ENCODE peak calls at places on chromosomes 11 and 22, in eight cellular contexts. One of them, this sample, is unnamed.

GRCh38 chr11:76283190-76283589 is 76.9 kb upstream of the WNT11 start:
- DNase-seq in CD8-positive, alpha-beta T cell: no peak
- DNase-seq in colonic mucosa: no peak
- DNase-seq in PC-9: no peak
- DNase-seq in tibial nerve: no peak
- DNase-seq in left ventricle myocardium inferior: no peak
- DNase-seq in neural progenitor cell: no peak
- DNase-seq in small intestine: no peak
- DNase-seq in this sample: peak; percentile 54

GRCh38 chr11:122046846-122047245 is 69.2 kb downstream of the BLID start:
- DNase-seq in tibial nerve: no peak
- DNase-seq in CD8-positive, alpha-beta T cell: no peak
- DNase-seq in small intestine: no peak
- DNase-seq in PC-9: no peak
- DNase-seq in colonic mucosa: no peak
- DNase-seq in neural progenitor cell: no peak
- DNase-seq in left ventricle myocardium inferior: no peak
- DNase-seq in this sample: no peak

GRCh38 chr11:45313211-45313865 is 27.2 kb upstream of the SYT13 start:
- DNase-seq in tibial nerve: no peak
- DNase-seq in neural progenitor cell: no peak
- DNase-seq in small intestine: no peak
- DNase-seq in PC-9: no peak
- DNase-seq in colonic mucosa: no peak
- DNase-seq in CD8-positive, alpha-beta T cell: no peak
- DNase-seq in left ventricle myocardium inferior: no peak
- DNase-seq in this sample: no peak

GRCh38 chr11:7046474-7046873 is 26.2 kb downstream of the NLRP14 start:
- DNase-seq in small intestine: no peak
- DNase-seq in colonic mucosa: no peak
- DNase-seq in neural progenitor cell: no peak
- DNase-seq in left ventricle myocardium inferior: no peak
- DNase-seq in PC-9: no peak
- DNase-seq in tibial nerve: no peak
- DNase-seq in CD8-positive, alpha-beta T cell: no peak
- DNase-seq in this sample: no peak

GRCh38 chr11:125433454-125434121 is 62.5 kb downstream of the FEZ1 start:
- DNase-seq in PC-9: no peak
- DNase-seq in CD8-positive, alpha-beta T cell: no peak
- DNase-seq in small intestine: peak; percentile 40
- DNase-seq in left ventricle myocardium inferior: peak; percentile 36
- DNase-seq in colonic mucosa: no peak
- DNase-seq in tibial nerve: peak; percentile 35
- DNase-seq in neural progenitor cell: peak; percentile 77
- DNase-seq in this sample: peak; percentile 56

GRCh38 chr11:76765863-76766350 is 17.2 kb upstream of the TSKU start:
- DNase-seq in CD8-positive, alpha-beta T cell: no peak
- DNase-seq in colonic mucosa: no peak
- DNase-seq in neural progenitor cell: no peak
- DNase-seq in small intestine: peak; percentile 47
- DNase-seq in PC-9: no peak
- DNase-seq in tibial nerve: no peak
- DNase-seq in left ventricle myocardium inferior: no peak
- DNase-seq in this sample: no peak

GRCh38 chr11:19988598-19988997 is 171.7 kb downstream of the DBX1 start:
- DNase-seq in small intestine: no peak
- DNase-seq in tibial nerve: no peak
- DNase-seq in colonic mucosa: no peak
- DNase-seq in neural progenitor cell: peak; percentile 64
- DNase-seq in PC-9: peak; percentile 84
- DNase-seq in CD8-positive, alpha-beta T cell: no peak
- DNase-seq in left ventricle myocardium inferior: peak; percentile 25
- DNase-seq in this sample: no peak

GRCh38 chr11:8746575-8746974 is 64.0 kb downstream of the RPL27A start:
- DNase-seq in CD8-positive, alpha-beta T cell: no peak
- DNase-seq in colonic mucosa: no peak
- DNase-seq in neural progenitor cell: no peak
- DNase-seq in left ventricle myocardium inferior: no peak
- DNase-seq in small intestine: no peak
- DNase-seq in tibial nerve: no peak
- DNase-seq in PC-9: no peak
- DNase-seq in this sample: no peak

GRCh38 chr11:74818283-74818946 is 69.8 kb downstream of the RNF169 start:
- DNase-seq in PC-9: no peak
- DNase-seq in CD8-positive, alpha-beta T cell: no peak
- DNase-seq in colonic mucosa: no peak
- DNase-seq in tibial nerve: no peak
- DNase-seq in small intestine: no peak
- DNase-seq in left ventricle myocardium inferior: no peak
- DNase-seq in neural progenitor cell: no peak
- DNase-seq in this sample: no peak

GRCh38 chr11:69708731-69709401 is 5.0 kb upstream of the FGF19 start:
- DNase-seq in CD8-positive, alpha-beta T cell: no peak
- DNase-seq in neural progenitor cell: peak; percentile 62
- DNase-seq in PC-9: no peak
- DNase-seq in colonic mucosa: no peak
- DNase-seq in tibial nerve: no peak
- DNase-seq in left ventricle myocardium inferior: no peak
- DNase-seq in small intestine: no peak
- DNase-seq in this sample: no peak

GRCh38 chr11:69705246-69705856 is 1.5 kb upstream of the FGF19 start:
- DNase-seq in colonic mucosa: no peak
- DNase-seq in CD8-positive, alpha-beta T cell: no peak
- DNase-seq in tibial nerve: no peak
- DNase-seq in left ventricle myocardium inferior: no peak
- DNase-seq in neural progenitor cell: peak; percentile 86
- DNase-seq in PC-9: no peak
- DNase-seq in small intestine: no peak
- DNase-seq in this sample: no peak

GRCh38 chr11:69704508-69705245 is 855 bp upstream of the FGF19 start:
- DNase-seq in small intestine: no peak
- DNase-seq in neural progenitor cell: peak; percentile 95
- DNase-seq in PC-9: no peak
- DNase-seq in left ventricle myocardium inferior: no peak
- DNase-seq in tibial nerve: no peak
- DNase-seq in CD8-positive, alpha-beta T cell: no peak
- DNase-seq in colonic mucosa: no peak
- DNase-seq in this sample: no peak

GRCh38 chr11:69705901-69706787 is 2.3 kb upstream of the FGF19 start:
- DNase-seq in left ventricle myocardium inferior: no peak
- DNase-seq in neural progenitor cell: no peak
- DNase-seq in PC-9: no peak
- DNase-seq in small intestine: peak; percentile 49
- DNase-seq in tibial nerve: no peak
- DNase-seq in colonic mucosa: peak; percentile 66
- DNase-seq in CD8-positive, alpha-beta T cell: no peak
- DNase-seq in this sample: no peak

GRCh38 chr11:69707156-69707555 is 3.3 kb upstream of the FGF19 start:
- DNase-seq in PC-9: no peak
- DNase-seq in small intestine: peak; percentile 27
- DNase-seq in neural progenitor cell: no peak
- DNase-seq in tibial nerve: no peak
- DNase-seq in colonic mucosa: peak; percentile 55
- DNase-seq in left ventricle myocardium inferior: no peak
- DNase-seq in CD8-positive, alpha-beta T cell: no peak
- DNase-seq in this sample: no peak
- H3K4me3 ChIP-seq in PC-9: no peak overlapping the region
- H3K4me3 ChIP-seq in small intestine: no peak overlapping the region
- H3K4me3 ChIP-seq in neural progenitor cell: no peak overlapping the region
- H3K4me3 ChIP-seq in tibial nerve: no peak overlapping the region
- H3K4me3 ChIP-seq in colonic mucosa: no peak overlapping the region
- H3K4me3 ChIP-seq in left ventricle myocardium inferior: no peak overlapping the region
- H3K4me3 ChIP-seq in CD8-positive, alpha-beta T cell: no peak overlapping the region
- H3K4me3 ChIP-seq in this sample: no peak overlapping the region

DNA sequence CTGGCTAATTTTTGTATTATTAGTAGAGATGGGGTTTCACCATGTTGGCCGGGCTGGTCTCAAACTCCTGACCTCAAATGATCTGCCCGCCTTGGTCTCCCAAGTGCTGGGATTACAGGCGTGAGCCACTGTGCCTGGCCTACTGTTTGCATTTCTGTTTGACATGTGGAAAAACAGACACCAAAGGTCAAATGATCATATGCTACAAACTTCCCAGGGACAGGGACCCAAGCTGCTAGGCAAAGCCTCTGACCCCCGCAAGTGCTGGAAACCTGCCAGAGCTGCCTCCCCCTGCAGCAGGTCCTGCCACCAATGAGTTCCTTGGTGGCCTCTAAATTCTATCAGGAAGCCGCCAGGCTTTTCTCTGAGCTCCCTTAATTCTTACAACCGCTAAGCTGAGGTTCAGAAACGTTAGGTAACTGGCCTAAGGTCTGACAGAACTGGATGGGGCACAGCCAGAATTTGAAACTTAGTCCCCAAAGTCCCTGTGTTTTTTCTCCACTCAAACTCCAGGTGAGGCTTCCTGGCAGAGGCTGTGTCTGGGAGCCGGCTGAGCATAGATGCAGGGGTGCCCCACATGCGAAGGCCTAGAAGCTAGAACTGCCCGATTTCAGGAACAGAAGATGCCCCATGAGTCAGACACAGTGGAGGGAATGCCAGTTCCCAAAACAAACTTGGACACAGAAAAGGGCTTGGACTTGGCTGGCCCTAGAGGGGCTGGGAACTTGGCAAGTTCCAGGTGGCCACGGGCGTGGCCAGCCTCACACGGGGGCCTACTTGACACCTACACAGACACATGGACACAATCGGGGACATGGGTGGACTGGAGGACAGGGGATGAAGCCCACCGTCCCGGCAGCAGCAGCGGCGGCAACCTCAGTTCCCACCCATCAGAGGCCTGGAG is 7.4 kb downstream of the CSNK1E start:
- DNase-seq in left ventricle myocardium inferior: no peak
- DNase-seq in neural progenitor cell: no peak
- DNase-seq in PC-9: no peak
- DNase-seq in tibial nerve: no peak
- DNase-seq in colonic mucosa: no peak
- DNase-seq in CD8-positive, alpha-beta T cell: no peak
- DNase-seq in small intestine: no peak
- DNase-seq in this sample: no peak
- H3K27ac ChIP-seq in left ventricle myocardium inferior: peak overlapping the region; percentile 98
- H3K27ac ChIP-seq in neural progenitor cell: no peak overlapping the region
- H3K27ac ChIP-seq in PC-9: peak overlapping the region; percentile 20
- H3K27ac ChIP-seq in tibial nerve: peak overlapping the region; percentile 100
- H3K27ac ChIP-seq in colonic mucosa: peak overlapping the region; percentile 11
- H3K27ac ChIP-seq in CD8-positive, alpha-beta T cell: no peak overlapping the region
- H3K27ac ChIP-seq in small intestine: peak overlapping the region; percentile 83
- H3K27ac ChIP-seq in this sample: no peak overlapping the region

DNA sequence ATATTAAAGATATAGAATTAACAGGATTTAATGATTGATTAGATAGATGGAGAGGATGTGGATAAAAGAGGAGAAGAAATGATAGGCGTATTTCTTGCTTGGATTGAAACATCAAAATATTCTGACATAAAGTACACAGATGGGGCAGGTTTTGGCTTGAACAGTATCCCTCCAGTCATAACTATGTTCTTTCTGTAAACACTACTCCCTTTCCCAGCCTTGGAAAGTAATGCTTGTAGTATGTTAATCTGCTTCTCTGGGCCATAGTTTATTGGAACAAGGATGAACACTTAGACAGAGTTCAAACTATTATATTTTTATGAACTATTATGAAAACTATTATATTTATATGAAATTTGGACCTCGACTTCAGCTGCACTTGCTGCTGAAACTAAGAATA is 419.2 kb downstream of the AASDHPPT start:
- DNase-seq in CD8-positive, alpha-beta T cell: no peak
- DNase-seq in PC-9: no peak
- DNase-seq in small intestine: no peak
- DNase-seq in left ventricle myocardium inferior: no peak
- DNase-seq in tibial nerve: no peak
- DNase-seq in neural progenitor cell: no peak
- DNase-seq in colonic mucosa: no peak
- DNase-seq in this sample: no peak
- H3K4me1 ChIP-seq in CD8-positive, alpha-beta T cell: no peaks in the 10 kb centered on the region
- H3K4me1 ChIP-seq in PC-9: no peaks in the 10 kb centered on the region
- H3K4me1 ChIP-seq in small intestine: no peaks in the 10 kb centered on the region
- H3K4me1 ChIP-seq in left ventricle myocardium inferior: no peaks in the 10 kb centered on the region
- H3K4me1 ChIP-seq in tibial nerve: no peaks in the 10 kb centered on the region
- H3K4me1 ChIP-seq in neural progenitor cell: no peaks in the 10 kb centered on the region
- H3K4me1 ChIP-seq in colonic mucosa: no peaks in the 10 kb centered on the region
- H3K4me1 ChIP-seq in this sample: no peaks in the 10 kb centered on the region

GRCh38 chr11:86803136-86803535 is 2.8 kb downstream of the PRSS23 start:
- DNase-seq in neural progenitor cell: no peak
- DNase-seq in tibial nerve: no peak
- DNase-seq in PC-9: no peak
- DNase-seq in small intestine: no peak
- DNase-seq in colonic mucosa: no peak
- DNase-seq in CD8-positive, alpha-beta T cell: no peak
- DNase-seq in left ventricle myocardium inferior: no peak
- DNase-seq in this sample: no peak

GRCh38 chr11:86803641-86804040 is 3.3 kb downstream of the PRSS23 start:
- DNase-seq in colonic mucosa: no peak
- DNase-seq in CD8-positive, alpha-beta T cell: no peak
- DNase-seq in PC-9: no peak
- DNase-seq in tibial nerve: no peak
- DNase-seq in neural progenitor cell: no peak
- DNase-seq in left ventricle myocardium inferior: no peak
- DNase-seq in small intestine: no peak
- DNase-seq in this sample: no peak

GRCh38 chr11:86802601-86803051 is 2.3 kb downstream of the PRSS23 start:
- DNase-seq in CD8-positive, alpha-beta T cell: no peak
- DNase-seq in tibial nerve: no peak
- DNase-seq in small intestine: peak; percentile 63
- DNase-seq in left ventricle myocardium inferior: no peak
- DNase-seq in colonic mucosa: no peak
- DNase-seq in PC-9: peak; percentile 93
- DNase-seq in neural progenitor cell: peak; percentile 77
- DNase-seq in this sample: peak; percentile 49

GRCh38 chr11:86800956-86801264 is 568 bp downstream of the PRSS23 start:
- DNase-seq in tibial nerve: no peak
- DNase-seq in colonic mucosa: no peak
- DNase-seq in small intestine: no peak
- DNase-seq in CD8-positive, alpha-beta T cell: no peak
- DNase-seq in neural progenitor cell: no peak
- DNase-seq in PC-9: no peak
- DNase-seq in left ventricle myocardium inferior: no peak
- DNase-seq in this sample: no peak

DNA sequence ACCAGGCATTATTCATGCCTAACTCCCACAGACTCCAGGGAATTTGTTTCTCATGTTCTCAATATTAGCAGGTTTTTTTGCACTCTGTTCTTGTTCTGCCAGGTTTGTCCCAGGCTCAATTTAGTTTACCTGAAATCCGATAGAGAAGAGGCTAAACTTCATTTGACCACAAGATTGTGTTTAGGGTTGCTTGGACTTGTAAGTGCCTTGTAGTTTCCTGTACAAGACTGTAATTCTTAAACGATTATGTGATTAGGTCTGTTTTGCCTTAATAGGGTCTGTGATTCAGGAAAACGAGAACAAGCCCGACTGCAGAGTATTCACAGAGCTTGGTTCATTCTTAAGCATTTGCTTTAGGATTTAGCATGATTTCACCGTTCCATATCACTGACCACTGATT is 1.8 kb downstream of the PRSS23 start:
- DNase-seq in CD8-positive, alpha-beta T cell: no peak
- DNase-seq in PC-9: no peak
- DNase-seq in small intestine: no peak
- DNase-seq in colonic mucosa: no peak
- DNase-seq in left ventricle myocardium inferior: no peak
- DNase-seq in neural progenitor cell: no peak
- DNase-seq in tibial nerve: no peak
- DNase-seq in this sample: no peak
- H3K4me3 ChIP-seq in CD8-positive, alpha-beta T cell: no peak overlapping the region
- H3K4me3 ChIP-seq in PC-9: peak overlapping the region; percentile 92
- H3K4me3 ChIP-seq in small intestine: no peak overlapping the region
- H3K4me3 ChIP-seq in colonic mucosa: peak overlapping the region; percentile 2
- H3K4me3 ChIP-seq in left ventricle myocardium inferior: peak overlapping the region; percentile 82
- H3K4me3 ChIP-seq in neural progenitor cell: peak overlapping the region; percentile 98
- H3K4me3 ChIP-seq in tibial nerve: no peak overlapping the region
- H3K4me3 ChIP-seq in this sample: no peak overlapping the region

GRCh38 chr11:113375402-113375801 is 12.2 kb upstream of the ANKK1 start:
- DNase-seq in left ventricle myocardium inferior: no peak
- DNase-seq in small intestine: no peak
- DNase-seq in colonic mucosa: no peak
- DNase-seq in PC-9: no peak
- DNase-seq in neural progenitor cell: no peak
- DNase-seq in CD8-positive, alpha-beta T cell: no peak
- DNase-seq in tibial nerve: no peak
- DNase-seq in this sample: no peak
- H3K27ac ChIP-seq in left ventricle myocardium inferior: no peak overlapping the region
- H3K27ac ChIP-seq in small intestine: no peak overlapping the region
- H3K27ac ChIP-seq in colonic mucosa: no peak overlapping the region
- H3K27ac ChIP-seq in PC-9: no peak overlapping the region
- H3K27ac ChIP-seq in neural progenitor cell: no peak overlapping the region
- H3K27ac ChIP-seq in CD8-positive, alpha-beta T cell: no peak overlapping the region
- H3K27ac ChIP-seq in tibial nerve: no peak overlapping the region
- H3K27ac ChIP-seq in this sample: no peak overlapping the region

This sample was measured in SJCRH30.